ENCODE peak calls at places on chromosomes 12 and 14, in eight cellular contexts. H is endothelial cell of umbilical vein, E is SK-N-SH, U is sigmoid colon, K is suprapubic skin, F is Panc1, Z is spleen, N is stomach. D is an unnamed sample.
A peak's percentile ranks its signal among the peaks of the same experiment; 100 is the strongest.

GRCh38 chr12:18224745-18225144 is 36.6 kb upstream of the PIK3C2G start:
- DNase-seq in H (no peak), E (peak; percentile 1), U (no peak), K (no peak), F (peak; percentile 4), Z (no peak), N (no peak), D (no peak)

GRCh38 chr12:31833541-31833840 is 104.7 kb upstream of the AMN1 start:
- DNase-seq in H (no peak), E (no peak), U (no peak), K (no peak), F (no peak), Z (no peak), N (no peak), D (no peak)

GRCh38 chr12:118704517-118704916 is 276.8 kb upstream of the SRRM4 start:
- DNase-seq in H (no peak), E (peak; percentile 39), U (no peak), K (no peak), F (no peak), Z (no peak), N (no peak), D (no peak)

GRCh38 chr14:91284146-91284790 is 39.8 kb upstream of the GPR68 start:
- DNase-seq in H (no peak), E (peak; percentile 76), U (no peak), K (no peak), F (no peak), Z (no peak), N (no peak), D (no peak)

GRCh38 chr12:14785568-14785967 is 17.7 kb downstream of the WBP11 start:
- DNase-seq in H (no peak), E (no peak), U (no peak), K (no peak), F (no peak), Z (no peak), N (no peak), D (no peak)

GRCh38 chr12:66693901-66694513 is 15.1 kb upstream of the GRIP1 start:
- DNase-seq in H (peak; percentile 69), E (peak; percentile 15), U (no peak), K (no peak), F (peak; percentile 32), Z (no peak), N (no peak), D (peak; percentile 30)

GRCh38 chr12:89160716-89161123 is 191.6 kb downstream of the DUSP6 start:
- DNase-seq in H (peak; percentile 82), E (peak; percentile 14), U (peak; percentile 69), K (peak; percentile 76), F (no peak), Z (peak; percentile 69), N (no peak), D (no peak)

GRCh38 chr12:62900686-62901272 is 34.2 kb downstream of the PPM1H start:
- DNase-seq in H (no peak), E (no peak), U (no peak), K (no peak), F (no peak), Z (no peak), N (no peak), D (peak; percentile 59)

GRCh38 chr14:58171090-58171489 is 19.1 kb upstream of the ARMH4 start:
- DNase-seq in H (peak; percentile 71), E (peak; percentile 70), U (peak; percentile 74), K (peak; percentile 88), F (peak; percentile 35), Z (no peak), N (peak; percentile 76), D (peak; percentile 79)

GRCh38 chr14:89845346-89845745 is 109.2 kb downstream of the EFCAB11 start:
- DNase-seq in H (no peak), E (no peak), U (no peak), K (no peak), F (no peak), Z (no peak), N (no peak), D (no peak)

GRCh38 chr12:14949631-14950030 is 11.3 kb upstream of the ERP27 start:
- DNase-seq in H (no peak), E (no peak), U (no peak), K (no peak), F (no peak), Z (no peak), N (no peak), D (no peak)

GRCh38 chr12:108606492-108606891 is 8.6 kb upstream of the TMEM119 start:
- DNase-seq in H (no peak), E (peak; percentile 67), U (no peak), K (no peak), F (no peak), Z (no peak), N (no peak), D (no peak)

GRCh38 chr12:34342048-34342447 is 319.8 kb downstream of the ALG10 start:
- DNase-seq in H (no peak), E (no peak), U (no peak), K (no peak), F (no peak), Z (no peak), N (no peak), D (no peak)

GRCh38 chr14:100573757-100574641 is 13.2 kb downstream of the BEGAIN start:
- DNase-seq in H (no peak), E (peak; percentile 44), U (no peak), K (no peak), F (no peak), Z (no peak), N (no peak), D (no peak)

GRCh38 chr12:8655421-8655820 is 7.2 kb downstream of the MFAP5 start:
- DNase-seq in H (no peak), E (no peak), U (no peak), K (no peak), F (no peak), Z (no peak), N (no peak), D (no peak)
- TF ChIP-seq POLR2AphosphoS5 in H (no peak), E (no peak), U (no peak), K (no peak), F (no peak), Z (no peak), N (no peak), D (no peak)

DNA sequence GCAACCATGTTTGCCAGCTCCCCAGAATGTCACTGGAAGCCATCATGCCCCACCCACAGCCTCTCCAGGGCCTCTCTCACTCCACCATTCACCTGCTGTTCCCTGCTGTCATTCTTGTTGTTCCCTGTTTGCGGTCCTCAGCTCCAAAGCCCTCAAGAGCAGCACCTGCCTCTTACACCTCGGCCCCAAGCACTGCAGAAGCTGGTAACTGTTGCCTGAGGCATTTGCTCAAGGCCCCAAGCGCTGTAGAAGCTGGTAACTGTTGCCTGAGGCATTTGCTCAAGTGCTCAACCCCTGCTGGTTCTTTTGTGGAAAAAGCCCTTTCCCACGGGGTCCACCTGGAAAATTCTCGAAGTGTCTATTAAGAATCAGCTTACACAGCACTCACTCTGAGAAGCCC is 78.0 kb downstream of the ARL6IP4 start:
- DNase-seq in H (no peak), E (no peak), U (no peak), K (no peak), F (no peak), Z (no peak), N (no peak), D (no peak)
- H3K27ac ChIP-seq in H (no peak overlapping the region), E (no peak overlapping the region), U (peak overlapping the region; percentile 49), K (no peak overlapping the region), F (no peak overlapping the region), Z (no peak overlapping the region), N (peak overlapping the region; percentile 68), D (no peak overlapping the region)

DNA sequence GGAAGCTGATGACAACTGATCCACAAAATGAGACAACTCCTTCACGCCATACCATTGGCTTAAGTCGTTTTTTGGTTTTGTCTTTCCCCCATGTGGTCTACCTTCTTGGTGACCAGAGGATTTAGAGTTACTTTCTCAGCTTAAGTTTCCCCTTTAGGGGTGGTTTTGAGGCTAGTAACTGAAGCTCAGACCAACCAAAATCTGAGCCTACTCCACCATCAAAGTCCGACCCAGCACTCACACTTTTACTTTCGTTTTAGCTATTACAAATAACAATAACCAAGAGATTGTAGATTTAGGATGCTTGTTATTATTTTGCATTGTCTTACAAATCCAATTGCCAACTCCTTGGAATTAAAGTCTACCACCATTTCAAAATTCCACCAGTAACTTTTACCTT is 130.6 kb upstream of the MDM1 start:
- DNase-seq in H (no peak), E (no peak), U (no peak), K (no peak), F (no peak), Z (no peak), N (no peak), D (no peak)
- H3K4me3 ChIP-seq in H (no peak overlapping the region), E (no peak overlapping the region), U (no peak overlapping the region), K (no peak overlapping the region), F (peak overlapping the region; percentile 37), Z (peak overlapping the region; percentile 57), N (peak overlapping the region; percentile 10), D (no peak overlapping the region)

DNA sequence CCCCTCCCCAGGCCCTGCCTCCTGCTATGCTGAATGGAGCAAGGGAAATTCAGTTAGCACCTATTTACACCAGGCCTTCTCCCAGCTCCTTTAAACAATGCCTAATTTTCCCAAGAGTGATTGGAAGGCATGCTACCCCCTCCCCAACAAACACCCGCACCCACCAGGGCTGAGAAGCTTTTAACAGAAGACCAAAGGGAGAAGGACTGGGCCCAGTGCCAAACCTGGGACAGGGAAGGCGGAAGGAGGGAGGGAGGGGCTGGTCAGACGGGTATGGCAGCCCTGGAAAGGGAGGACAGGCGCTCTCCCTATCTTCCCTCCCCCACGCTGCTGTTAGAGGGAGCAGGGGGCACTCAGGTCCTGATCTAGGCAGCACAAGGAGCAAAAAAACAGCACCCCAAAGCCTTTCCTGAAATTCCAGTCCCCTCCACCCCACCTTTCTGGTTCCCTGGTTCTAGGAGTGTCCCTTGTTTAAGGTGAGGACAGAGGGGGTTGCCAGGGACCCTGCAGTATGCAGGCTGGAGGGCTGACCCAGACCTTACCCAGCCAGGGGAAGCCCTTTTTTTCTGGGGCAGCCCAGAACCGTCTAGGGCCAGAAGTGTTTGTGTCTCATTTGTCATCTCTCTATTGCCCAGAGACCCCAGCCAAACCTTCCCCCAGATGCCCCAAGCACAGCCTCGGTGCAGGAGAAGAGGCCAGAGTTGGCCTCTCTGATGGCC is 2.4 kb upstream of the KRT8 start:
- DNase-seq in H (peak; percentile 25), E (peak; percentile 70), U (no peak), K (no peak), F (no peak), Z (no peak), N (peak; percentile 94), D (peak; percentile 96)
- TF ChIP-seq POLR2AphosphoS5 in H (no peak), E (no peak), U (no peak), K (no peak), F (no peak), Z (peak; percentile 15), N (peak; percentile 65), D (peak; percentile 90)

DNA sequence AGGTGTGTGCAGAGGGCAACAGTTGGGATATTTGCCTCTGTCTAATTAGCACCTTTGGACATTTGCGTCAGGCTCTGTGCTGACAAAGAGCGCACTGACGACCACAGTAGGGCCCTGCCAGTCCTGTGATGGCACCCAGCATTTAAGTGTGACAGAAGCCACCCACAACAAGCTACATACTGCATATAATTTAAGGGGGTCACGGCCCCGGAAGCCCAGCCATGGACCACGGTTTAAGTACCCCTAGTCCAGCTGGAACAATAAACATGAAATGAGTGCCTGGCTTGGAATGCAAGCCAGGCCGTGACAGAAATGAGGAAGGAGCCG is 16.8 kb upstream of the DYNC1H1 start:
- DNase-seq in H (no peak), E (peak; percentile 45), U (no peak), K (no peak), F (no peak), Z (no peak), N (no peak), D (no peak)
- H3K27ac ChIP-seq in H (peak overlapping the region; percentile 80), E (peak overlapping the region; percentile 94), U (peak overlapping the region; percentile 96), K (peak overlapping the region; percentile 92), F (peak overlapping the region; percentile 96), Z (peak overlapping the region; percentile 98), N (peak overlapping the region; percentile 96), D (peak overlapping the region; percentile 98)

GRCh38 chr14:65184032-65184764 is 81.9 kb upstream of the MAX start:
- DNase-seq in H (no peak), E (no peak), U (no peak), K (no peak), F (no peak), Z (no peak), N (no peak), D (no peak)
- H3K4me3 ChIP-seq in H (no peak overlapping the region), E (no peak overlapping the region), U (no peak overlapping the region), K (no peak overlapping the region), F (no peak overlapping the region), Z (no peak overlapping the region), N (no peak overlapping the region), D (no peak overlapping the region)